ENCODE peak calls at places on chromosomes 1 and 21, in ten cellular contexts. W is hepatocyte, E is IMR-90, U is heart right ventricle, N is body of pancreas, Y is endothelial cell of umbilical vein, H is cardiac fibroblast, J is GM06990, Z is brain microvascular endothelial cell, B is ovary. C is an unnamed sample.

GRCh38 chr1:93448292-93448982 is 519 bp downstream of the FNBP1L start:
- DNase-seq in W (peak), H (peak), B (peak), J (no peak), Y (peak), E (no peak), N (peak), Z (no peak), U (peak), C (no peak)

GRCh38 chr1:175116210-175116798 is 48.7 kb downstream of the TNN start:
- DNase-seq in B (no peak), H (no peak), N (no peak), Y (no peak), J (no peak), U (no peak), W (no peak), E (no peak), Z (no peak), C (no peak)

GRCh38 chr1:3491291-3492246 is 37.1 kb downstream of the ARHGEF16 start:
- DNase-seq in Y (peak), N (peak), W (peak), H (peak), J (peak), U (peak), Z (peak), B (peak), E (peak), C (no peak)

GRCh38 chr1:3257788-3258187 is 188.8 kb downstream of the PRDM16 start:
- DNase-seq in H (no peak), Y (no peak), Z (no peak), B (no peak), U (no peak), J (no peak), W (no peak), E (no peak), N (no peak), C (no peak)

GRCh38 chr1:83934550-83934949 is 64.4 kb downstream of the TTLL7 start:
- DNase-seq in N (no peak), Y (no peak), H (no peak), E (no peak), W (no peak), U (no peak), Z (no peak), J (no peak), B (no peak), C (no peak)

GRCh38 chr1:33118274-33118673 is 37.3 kb downstream of the AZIN2 start:
- DNase-seq in H (no peak), U (no peak), B (no peak), W (no peak), J (no peak), N (no peak), E (no peak), Z (no peak), Y (no peak), C (no peak)

GRCh38 chr1:16905112-16905855 is 9.5 kb downstream of the RNU1-2 start:
- DNase-seq in B (peak), Z (peak), W (peak), U (no peak), E (peak), N (peak), J (peak), H (peak), Y (no peak), C (peak)

GRCh38 chr1:51310871-51311613 is 19.3 kb downstream of the TTC39A start:
- DNase-seq in W (no peak), H (no peak), U (no peak), N (no peak), Z (no peak), Y (peak), J (no peak), E (no peak), B (no peak), C (no peak)

GRCh38 chr1:63134501-63135173 is 187.7 kb upstream of the FOXD3 start:
- DNase-seq in Z (no peak), Y (no peak), E (no peak), H (no peak), N (no peak), U (no peak), B (no peak), J (no peak), W (no peak), C (no peak)

GRCh38 chr1:150168960-150169565 is 19.3 kb downstream of the PLEKHO1 start:
- DNase-seq in E (peak), Y (peak), N (peak), U (peak), H (peak), Z (peak), J (peak), W (peak), B (peak), C (no peak)

GRCh38 chr1:20666804-20667203 is 5.6 kb upstream of the DDOST start:
- DNase-seq in J (no peak), Y (peak), B (no peak), Z (no peak), H (no peak), E (peak), N (no peak), U (no peak), W (no peak), C (no peak)

GRCh38 chr1:214018605-214019268 is 31.0 kb downstream of the PROX1 start:
- DNase-seq in W (no peak), E (no peak), H (no peak), Y (no peak), N (no peak), J (peak), U (no peak), Z (no peak), B (no peak), C (no peak)

GRCh38 chr1:213186168-213186567 is 135.1 kb downstream of the RPS6KC1 start:
- DNase-seq in J (no peak), B (no peak), E (no peak), N (no peak), Y (no peak), U (no peak), Z (no peak), H (no peak), W (no peak), C (no peak)

GRCh38 chr1:94126651-94127050 is 5.7 kb upstream of the ABCA4 start:
- DNase-seq in U (no peak), N (no peak), Y (peak), H (no peak), J (no peak), B (no peak), Z (no peak), W (no peak), E (no peak), C (no peak)

GRCh38 chr1:168421399-168422004 is 122.3 kb downstream of the XCL2 start:
- DNase-seq in Y (no peak), H (no peak), Z (no peak), W (no peak), B (no peak), J (no peak), U (no peak), E (no peak), N (no peak), C (no peak)

GRCh38 chr1:200247513-200247912 is 162.3 kb downstream of the ZNF281 start:
- DNase-seq in U (no peak), W (no peak), Y (no peak), J (no peak), E (no peak), N (no peak), B (no peak), Z (no peak), H (no peak), C (no peak)

GRCh38 chr1:191582169-191582568 is 576.1 kb upstream of the RGS18 start:
- DNase-seq in B (no peak), E (no peak), W (no peak), Z (no peak), N (no peak), J (no peak), Y (no peak), H (no peak), U (no peak), C (no peak)

GRCh38 chr1:214316597-214316996 is 35.6 kb downstream of the SMYD2 start:
- DNase-seq in B (no peak), H (no peak), Z (peak), Y (no peak), W (no peak), E (peak), N (peak), U (no peak), J (no peak), C (no peak)

GRCh38 chr1:28437924-28438699 is 67.7 kb upstream of the RCC1 start:
- DNase-seq in N (peak), W (peak), U (peak), H (peak), Z (peak), J (no peak), E (peak), Y (peak), B (peak), C (peak)

GRCh38 chr1:40049745-40050144 is 9.2 kb downstream of the CAP1 start:
- DNase-seq in J (no peak), W (no peak), B (no peak), U (no peak), H (no peak), Z (no peak), Y (no peak), N (no peak), E (peak), C (no peak)

GRCh38 chr1:156233421-156234127 is 8.4 kb upstream of the BGLAP start:
- DNase-seq in B (no peak), J (no peak), Y (no peak), U (no peak), Z (peak), N (no peak), E (peak), W (no peak), H (peak), C (peak)

GRCh38 chr1:172827301-172827700 is 168.4 kb downstream of the FASLG start:
- DNase-seq in B (no peak), H (no peak), W (no peak), N (no peak), Z (no peak), U (no peak), E (peak), Y (no peak), J (no peak), C (no peak)

GRCh38 chr1:156502749-156503671 is 2.4 kb upstream of the MEF2D start:
- DNase-seq in Z (peak), E (peak), N (peak), Y (peak), H (peak), J (no peak), W (peak), U (peak), B (peak), C (peak)

GRCh38 chr1:161335796-161336195 is 21.6 kb downstream of the SDHC start:
- DNase-seq in Z (no peak), N (no peak), E (peak), B (no peak), H (peak), W (no peak), J (no peak), U (no peak), Y (no peak), C (no peak)

GRCh38 chr1:198280080-198280479 is 123.3 kb downstream of the NEK7 start:
- DNase-seq in B (no peak), W (no peak), E (no peak), J (no peak), N (no peak), U (no peak), Z (no peak), H (no peak), Y (no peak), C (no peak)

GRCh38 chr21:33685613-33686197 is 43.4 kb downstream of the ITSN1 start:
- DNase-seq in N (no peak), H (peak), Y (peak), U (no peak), B (no peak), W (no peak), E (peak), J (no peak), Z (peak), C (peak)
- H3K4me3 ChIP-seq in N (no peak), H (no peak), Y (no peak), U (no peak), B (no peak), W (no peak), E (no peak), J (no peak), Z (no peak), C (no peak)

GRCh38 chr21:40386301-40386911 is 460.6 kb downstream of the DSCAM start:
- DNase-seq in H (no peak), J (no peak), Y (no peak), W (peak), Z (no peak), B (no peak), E (no peak), N (peak), U (peak), C (no peak)
- TF ChIP-seq CTCF in H (peak), J (peak), Y (peak), W (peak), Z (peak), B (no peak), E (peak), N (peak), U (peak), C (peak)

DNA sequence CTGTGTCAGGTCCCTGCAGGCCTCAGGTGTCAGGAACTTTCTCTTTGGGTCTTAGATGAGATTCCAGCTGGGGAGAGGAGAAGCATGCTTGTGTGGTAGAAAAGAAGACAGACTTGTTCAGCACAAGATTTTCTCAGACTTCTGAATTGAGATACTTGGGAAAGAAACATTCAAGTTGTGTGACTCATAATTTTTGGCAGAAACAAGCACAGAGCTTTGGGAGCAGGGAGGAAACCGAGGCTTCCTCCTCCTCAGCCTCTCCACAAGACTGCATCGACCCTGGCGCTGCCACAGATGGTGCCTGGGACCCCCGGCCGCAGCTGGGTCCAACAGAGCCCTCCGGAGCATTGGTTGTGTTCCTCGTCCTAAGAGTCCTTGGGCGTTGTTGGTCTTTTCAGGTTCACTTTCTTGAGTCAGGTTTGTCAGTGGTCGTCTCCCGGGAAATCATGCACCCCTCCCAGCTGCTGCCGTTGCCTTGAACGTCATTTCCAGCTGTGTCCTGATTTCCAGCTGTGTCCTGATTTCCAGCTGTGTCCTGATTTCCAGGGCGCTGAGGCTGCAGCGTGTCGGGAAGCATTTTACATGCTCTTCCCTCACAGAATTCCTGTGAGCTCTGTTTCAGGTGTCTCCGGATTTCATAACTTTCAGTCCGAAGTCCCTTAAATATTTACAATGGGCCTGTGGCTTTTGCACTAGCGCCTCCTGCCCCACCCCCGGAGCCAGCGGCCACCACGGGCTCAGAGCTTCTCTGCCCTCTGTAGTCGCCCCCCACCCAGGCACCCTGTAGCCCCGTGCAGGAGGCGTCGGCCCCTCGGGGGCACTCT is 66.5 kb downstream of the COL18A1 start:
- DNase-seq in E (peak), W (peak), Z (peak), Y (peak), N (no peak), H (peak), J (no peak), U (peak), B (no peak), C (peak)
- H3K4me3 ChIP-seq in E (no peak), W (no peak), Z (peak), Y (no peak), N (no peak), H (peak), J (no peak), U (no peak), B (peak), C (peak)

GRCh38 chr21:34801519-34802132 is 132.8 kb downstream of the CLIC6 start:
- DNase-seq in J (no peak), H (peak), N (no peak), B (no peak), W (peak), E (no peak), Y (peak), Z (no peak), U (no peak), C (no peak)
- TF ChIP-seq CTCF in J (peak), H (peak), N (peak), B (no peak), W (peak), E (peak), Y (no peak), Z (peak), U (no peak), C (peak)

DNA sequence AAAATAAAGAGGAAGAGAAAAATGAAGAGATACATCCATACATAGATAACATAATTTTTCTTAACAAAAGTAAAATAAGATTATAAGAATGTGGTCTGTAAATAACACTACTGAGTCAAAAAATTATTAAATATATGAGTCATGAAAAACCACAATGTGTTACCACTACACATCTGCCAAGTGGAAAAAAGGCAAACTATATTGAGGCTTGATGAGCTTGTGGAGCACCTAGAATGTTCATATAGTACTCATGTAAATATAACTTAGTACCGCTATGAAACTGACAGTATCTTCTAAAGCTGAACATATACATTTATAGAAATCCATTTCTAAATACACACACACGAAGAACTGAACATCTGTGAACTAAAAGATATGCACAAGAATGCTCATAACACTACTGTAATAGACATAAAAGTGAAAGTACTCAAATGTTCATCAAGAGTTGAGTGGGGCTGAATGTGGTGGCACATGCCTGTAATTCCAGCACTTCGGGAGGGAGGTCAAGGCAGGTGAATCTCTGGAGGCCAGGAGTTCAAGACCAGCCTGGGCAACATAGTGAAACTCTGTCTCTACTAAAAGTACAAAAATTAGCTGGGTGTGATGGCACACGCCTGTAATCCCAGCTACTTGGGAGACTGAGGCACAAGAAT is 18.5 kb upstream of the GBP3 start:
- DNase-seq in U (no peak), Z (peak), W (no peak), Y (no peak), B (no peak), J (peak), H (peak), N (no peak), E (peak), C (no peak)
- H3K4me3 ChIP-seq in U (no peak), Z (no peak), W (no peak), Y (no peak), B (no peak), J (no peak), H (no peak), N (no peak), E (no peak), C (no peak)

GRCh38 chr1:45490623-45491463 is at the start of gene TESK2:
- DNase-seq in J (peak), H (peak), Z (peak), W (peak), N (peak), B (peak), U (peak), E (peak), Y (peak), C (peak)
- TF ChIP-seq CTCF in J (peak), H (peak), Z (no peak), W (no peak), N (peak), B (no peak), U (no peak), E (peak), Y (no peak), C (no peak)

C was measured in AG09309.